ENCODE peak calls at places on chromosomes 13 and 19, in five cellular contexts. N, D, P, S and Z are unnamed samples.

GRCh38 chr13:30464496-30465351 is 1.0 kb downstream of the HMGB1 start:
- DNase-seq in N (peak; percentile 90), D (peak; percentile 87), P (peak; percentile 94), S (peak; percentile 78), Z (peak; percentile 77)

GRCh38 chr13:54226866-54227265 is 1198.3 kb downstream of the OLFM4 start:
- DNase-seq in N (no peak), D (no peak), P (no peak), S (no peak), Z (no peak)

GRCh38 chr13:94305934-94306333 is 173.5 kb downstream of the DCT start:
- DNase-seq in N (no peak), D (no peak), P (no peak), S (no peak), Z (no peak)

GRCh38 chr13:66716502-66716901 is 513.6 kb downstream of the PCDH9 start:
- DNase-seq in N (no peak), D (no peak), P (no peak), S (no peak), Z (no peak)

GRCh38 chr13:88751994-88752393 is 1080.8 kb downstream of the SLITRK5 start:
- DNase-seq in N (no peak), D (no peak), P (no peak), S (no peak), Z (no peak)

GRCh38 chr13:83232626-83233025 is 649.6 kb downstream of the SLITRK1 start:
- DNase-seq in N (no peak), D (no peak), P (no peak), S (no peak), Z (no peak)

GRCh38 chr13:51525567-51526165 is 58.6 kb upstream of the WDFY2 start:
- DNase-seq in N (no peak), D (no peak), P (no peak), S (no peak), Z (no peak)

GRCh38 chr13:67383358-67383757 is 153.2 kb upstream of the PCDH9 start:
- DNase-seq in N (peak; percentile 51), D (no peak), P (no peak), S (no peak), Z (no peak)

GRCh38 chr19:15902254-15902653 is 4.4 kb upstream of the CYP4F2 start:
- DNase-seq in N (no peak), D (no peak), P (no peak), S (no peak), Z (no peak)

GRCh38 chr19:27876489-27876888 is 1336.5 kb downstream of the UQCRFS1 start:
- DNase-seq in N (no peak), D (no peak), P (peak; percentile 79), S (no peak), Z (no peak)

GRCh38 chr13:43133792-43134191 is 110.4 kb downstream of the DNAJC15 start:
- DNase-seq in N (no peak), D (no peak), P (no peak), S (no peak), Z (no peak)

GRCh38 chr19:18698321-18699167 is 15.1 kb downstream of the CRTC1 start:
- DNase-seq in N (no peak), D (no peak), P (no peak), S (no peak), Z (no peak)

GRCh38 chr19:44212250-44212864 is at the start of gene ZNF227:
- DNase-seq in N (peak; percentile 95), D (peak; percentile 88), P (peak; percentile 96), S (peak; percentile 91), Z (peak; percentile 93)

GRCh38 chr13:29260684-29261083 is 334.8 kb downstream of the SLC7A1 start:
- DNase-seq in N (no peak), D (no peak), P (no peak), S (no peak), Z (no peak)

GRCh38 chr19:11142528-11143171 is 12.9 kb downstream of the SPC24 start:
- DNase-seq in N (peak; percentile 96), D (peak; percentile 76), P (peak; percentile 96), S (peak; percentile 75), Z (peak; percentile 62)

GRCh38 chr19:46787331-46788100 is 878 bp downstream of the SLC1A5 start:
- DNase-seq in N (peak; percentile 80), D (peak; percentile 74), P (peak; percentile 93), S (peak; percentile 62), Z (no peak)

GRCh38 chr19:58561373-58562125 is 3.1 kb upstream of the UBE2M start:
- DNase-seq in N (no peak), D (no peak), P (no peak), S (no peak), Z (no peak)

DNA sequence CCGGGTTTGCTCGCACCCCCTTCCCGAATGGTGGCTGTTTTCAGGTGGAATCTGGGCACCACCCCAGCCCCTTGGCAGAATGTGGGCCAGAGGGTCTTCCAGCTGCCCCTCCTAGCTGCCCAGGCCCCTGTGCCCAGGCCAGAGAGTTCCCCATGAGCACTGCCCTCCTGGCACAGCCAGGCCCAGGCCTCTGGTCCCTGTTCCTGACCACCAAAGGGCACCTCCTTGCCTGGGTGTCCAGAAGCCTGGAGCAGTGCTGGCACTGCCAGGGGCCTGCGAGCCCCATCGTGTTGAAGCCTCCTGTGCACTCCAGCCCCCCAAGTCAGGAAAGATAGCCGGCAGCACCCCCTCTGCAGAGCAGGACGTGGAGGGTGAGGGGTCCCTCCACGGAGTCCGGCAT is 23.4 kb downstream of the PIAS4 start:
- DNase-seq in N (no peak), D (no peak), P (no peak), S (no peak), Z (no peak)
- TF ChIP-seq POLR2A in N (no peak), D (no peak), P (no peak), S (no peak), Z (no peak)

DNA sequence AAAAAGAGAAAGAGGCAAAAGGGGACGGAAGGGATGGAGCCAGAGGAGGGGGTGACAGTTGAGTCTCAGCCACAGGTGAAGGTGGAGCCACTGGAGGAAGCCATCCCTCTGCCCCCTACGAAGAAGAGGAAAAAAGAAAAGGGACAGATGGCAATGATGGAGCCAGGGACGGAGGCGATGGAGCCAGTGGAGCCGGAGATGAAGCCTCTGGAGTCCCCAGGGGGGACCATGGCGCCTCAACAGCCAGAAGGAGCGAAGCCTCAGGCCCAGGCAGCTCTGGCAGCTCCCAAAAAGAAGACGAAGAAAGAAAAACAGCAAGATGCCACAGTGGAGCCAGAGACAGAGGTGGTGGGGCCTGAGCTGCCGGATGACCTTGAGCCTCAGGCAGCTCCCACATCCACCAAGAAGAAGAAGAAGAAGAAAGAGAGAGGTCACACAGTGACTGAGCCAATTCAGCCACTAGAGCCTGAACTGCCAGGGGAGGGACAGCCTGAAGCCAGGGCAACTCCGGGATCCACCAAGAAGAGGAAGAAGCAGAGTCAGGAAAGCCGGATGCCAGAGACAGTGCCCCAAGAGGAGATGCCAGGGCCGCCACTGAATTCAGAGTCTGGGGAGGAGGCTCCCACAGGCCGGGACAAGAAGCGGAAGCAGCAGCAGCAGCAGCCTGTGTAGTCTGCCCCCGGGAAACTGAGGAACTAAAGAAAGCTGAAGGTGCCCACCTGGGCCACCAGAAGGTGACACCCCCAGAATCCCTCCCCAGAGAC is 2.6 kb downstream of the POLR1G start:
- DNase-seq in N (no peak), D (no peak), P (no peak), S (no peak), Z (no peak)
- H3K27ac ChIP-seq in N (no peak overlapping the region), D (no peak overlapping the region), P (no peak overlapping the region), S (no peak overlapping the region), Z (no peak overlapping the region)

GRCh38 chr13:19665427-19665859 is 32.0 kb downstream of the MPHOSPH8 start:
- DNase-seq in N (no peak), D (no peak), P (no peak), S (no peak), Z (no peak)

GRCh38 chr13:19661561-19661960 is 28.1 kb downstream of the MPHOSPH8 start:
- DNase-seq in N (no peak), D (no peak), P (no peak), S (no peak), Z (no peak)

GRCh38 chr13:19664481-19665230 is 31.2 kb downstream of the MPHOSPH8 start:
- DNase-seq in N (no peak), D (no peak), P (no peak), S (no peak), Z (no peak)

GRCh38 chr13:19661126-19661525 is 27.7 kb downstream of the MPHOSPH8 start:
- DNase-seq in N (no peak), D (no peak), P (no peak), S (no peak), Z (no peak)

DNA sequence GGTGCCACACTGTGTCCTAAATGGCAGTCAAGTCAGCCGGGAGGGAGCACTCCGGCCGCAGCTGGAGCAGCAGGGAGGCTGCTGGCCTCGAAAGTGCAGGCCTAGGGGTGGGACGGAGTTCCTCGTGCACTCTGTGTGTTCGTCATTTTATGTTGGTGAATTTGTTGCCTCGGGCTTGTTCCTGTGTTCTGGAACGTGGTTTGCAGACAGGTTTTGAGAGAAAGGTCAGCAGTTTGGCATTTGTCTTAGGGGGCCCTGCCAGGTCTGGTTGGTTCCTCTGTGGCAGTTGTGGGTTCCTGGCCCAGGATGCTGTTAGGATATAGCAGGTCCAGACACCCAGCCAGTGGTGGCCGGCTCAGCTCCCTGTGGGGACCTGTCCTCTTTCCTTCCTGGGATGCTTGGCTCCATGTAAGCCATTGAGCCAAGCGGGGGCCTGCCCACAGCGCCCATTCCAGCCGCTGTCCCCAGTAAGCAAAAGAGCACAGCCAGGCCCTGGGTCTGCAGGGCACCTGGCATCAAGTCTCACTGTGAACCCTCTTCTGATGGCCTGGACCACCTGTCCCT is 30.0 kb downstream of the MPHOSPH8 start:
- DNase-seq in N (no peak), D (no peak), P (no peak), S (no peak), Z (no peak)
- H3K36me3 ChIP-seq in N (peaks cover 100% of the 10 kb centered on the region), D (no peaks in the 10 kb centered on the region), P (peaks cover 56% of the 10 kb centered on the region), S (no peaks in the 10 kb centered on the region), Z (no peaks in the 10 kb centered on the region)

DNA sequence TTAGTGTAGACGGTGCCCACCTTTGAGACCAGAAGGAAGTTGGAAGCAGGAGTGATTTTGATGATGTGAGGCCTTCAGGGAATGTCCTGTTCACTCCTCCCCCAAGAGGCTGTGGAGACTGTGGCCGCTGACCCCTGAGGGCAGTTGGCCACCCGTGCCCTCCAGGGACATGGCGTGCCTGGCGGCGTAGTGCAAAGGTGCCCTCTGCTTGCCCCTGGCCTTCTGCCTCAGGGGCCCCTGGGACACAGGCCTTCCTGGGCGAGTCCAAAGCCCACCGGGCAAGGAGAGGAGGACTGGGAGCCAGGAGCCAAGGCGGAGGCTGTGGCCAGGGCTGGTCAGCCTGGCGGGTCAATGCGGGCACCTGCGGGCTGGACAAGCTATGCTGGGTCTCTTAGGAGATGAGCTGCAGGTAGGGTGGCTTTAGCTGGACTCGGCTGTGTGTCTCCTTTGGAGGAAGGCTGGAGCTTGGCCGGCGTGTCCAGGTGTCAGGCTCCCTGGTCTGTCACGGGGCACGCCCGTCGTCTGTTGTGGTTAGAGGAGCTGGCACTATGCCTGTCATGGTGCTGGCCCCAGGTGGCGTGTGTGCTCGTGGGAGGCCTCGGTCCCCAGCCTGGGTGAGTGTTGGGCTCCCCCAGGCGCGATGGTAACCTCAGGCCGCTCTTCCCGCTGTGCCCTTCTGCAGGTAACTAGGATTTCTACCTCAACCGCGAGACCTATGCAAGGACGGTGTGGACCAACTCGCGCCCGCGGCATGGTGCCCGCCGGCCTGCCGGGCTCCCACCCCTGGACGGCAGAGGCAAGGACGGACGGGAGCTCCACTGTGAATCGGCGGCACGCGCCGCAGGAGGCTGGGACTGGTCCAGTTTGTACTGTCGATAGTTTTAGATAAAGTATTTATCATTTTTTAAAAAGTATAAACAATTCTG is 6.8 kb downstream of the PLEKHJ1 start:
- DNase-seq in N (no peak), D (no peak), P (no peak), S (no peak), Z (no peak)
- TF ChIP-seq POLR2A in N (no peak), D (no peak), P (no peak), S (no peak), Z (no peak)